ENCODE peak calls at places on chromosomes 13 and 19, in eight cellular contexts. One of them, this sample, is unnamed.

GRCh38 chr13:113742445-113743120 is 16.4 kb upstream of the TMEM255B start:
- DNase-seq in psoas muscle: no peak
- DNase-seq in cardiac muscle cell: no peak
- DNase-seq in mammary epithelial cell: no peak
- DNase-seq in fibroblast of lung: no peak
- DNase-seq in heart left ventricle: no peak
- DNase-seq in heart right ventricle: no peak
- DNase-seq in brain microvascular endothelial cell: no peak
- DNase-seq in this sample: peak

GRCh38 chr13:28805193-28805819 is 14.8 kb upstream of the MTUS2 start:
- DNase-seq in psoas muscle: no peak
- DNase-seq in cardiac muscle cell: peak
- DNase-seq in mammary epithelial cell: no peak
- DNase-seq in fibroblast of lung: no peak
- DNase-seq in heart left ventricle: peak
- DNase-seq in heart right ventricle: peak
- DNase-seq in brain microvascular endothelial cell: no peak
- DNase-seq in this sample: peak

GRCh38 chr19:55340784-55341147 is 1.1 kb downstream of the KMT5C start:
- DNase-seq in psoas muscle: no peak
- DNase-seq in cardiac muscle cell: peak
- DNase-seq in mammary epithelial cell: no peak
- DNase-seq in fibroblast of lung: no peak
- DNase-seq in heart left ventricle: no peak
- DNase-seq in heart right ventricle: no peak
- DNase-seq in brain microvascular endothelial cell: no peak
- DNase-seq in this sample: no peak

GRCh38 chr19:2678043-2678671 is 24.3 kb downstream of the GNG7 start:
- DNase-seq in psoas muscle: no peak
- DNase-seq in cardiac muscle cell: no peak
- DNase-seq in mammary epithelial cell: no peak
- DNase-seq in fibroblast of lung: no peak
- DNase-seq in heart left ventricle: no peak
- DNase-seq in heart right ventricle: no peak
- DNase-seq in brain microvascular endothelial cell: no peak
- DNase-seq in this sample: no peak

GRCh38 chr19:3593156-3593555 is 7.9 kb downstream of the GIPC3 start:
- DNase-seq in psoas muscle: no peak
- DNase-seq in cardiac muscle cell: no peak
- DNase-seq in mammary epithelial cell: no peak
- DNase-seq in fibroblast of lung: no peak
- DNase-seq in heart left ventricle: no peak
- DNase-seq in heart right ventricle: no peak
- DNase-seq in brain microvascular endothelial cell: no peak
- DNase-seq in this sample: no peak

GRCh38 chr13:35791191-35791902 is 314.9 kb upstream of the MAB21L1 start:
- DNase-seq in psoas muscle: no peak
- DNase-seq in cardiac muscle cell: no peak
- DNase-seq in mammary epithelial cell: no peak
- DNase-seq in fibroblast of lung: peak
- DNase-seq in heart left ventricle: no peak
- DNase-seq in heart right ventricle: no peak
- DNase-seq in brain microvascular endothelial cell: no peak
- DNase-seq in this sample: peak

GRCh38 chr13:106033634-106034033 is 501.8 kb downstream of the EFNB2 start:
- DNase-seq in psoas muscle: no peak
- DNase-seq in cardiac muscle cell: no peak
- DNase-seq in mammary epithelial cell: no peak
- DNase-seq in fibroblast of lung: peak
- DNase-seq in heart left ventricle: no peak
- DNase-seq in heart right ventricle: no peak
- DNase-seq in brain microvascular endothelial cell: peak
- DNase-seq in this sample: peak

GRCh38 chr19:48858984-48859710 is 9.3 kb downstream of the PLEKHA4 start:
- DNase-seq in psoas muscle: no peak
- DNase-seq in cardiac muscle cell: no peak
- DNase-seq in mammary epithelial cell: no peak
- DNase-seq in fibroblast of lung: no peak
- DNase-seq in heart left ventricle: no peak
- DNase-seq in heart right ventricle: no peak
- DNase-seq in brain microvascular endothelial cell: no peak
- DNase-seq in this sample: no peak

GRCh38 chr13:66409542-66409941 is 820.6 kb downstream of the PCDH9 start:
- DNase-seq in psoas muscle: no peak
- DNase-seq in cardiac muscle cell: no peak
- DNase-seq in mammary epithelial cell: no peak
- DNase-seq in fibroblast of lung: no peak
- DNase-seq in heart left ventricle: no peak
- DNase-seq in heart right ventricle: no peak
- DNase-seq in brain microvascular endothelial cell: no peak
- DNase-seq in this sample: no peak

GRCh38 chr13:70171151-70171550 is 62.9 kb upstream of the KLHL1 start:
- DNase-seq in psoas muscle: no peak
- DNase-seq in cardiac muscle cell: no peak
- DNase-seq in mammary epithelial cell: peak
- DNase-seq in fibroblast of lung: no peak
- DNase-seq in heart left ventricle: no peak
- DNase-seq in heart right ventricle: no peak
- DNase-seq in brain microvascular endothelial cell: no peak
- DNase-seq in this sample: no peak

GRCh38 chr13:91659583-91660415 is 261.4 kb downstream of the GPC5 start:
- DNase-seq in psoas muscle: no peak
- DNase-seq in cardiac muscle cell: no peak
- DNase-seq in mammary epithelial cell: peak
- DNase-seq in fibroblast of lung: no peak
- DNase-seq in heart left ventricle: no peak
- DNase-seq in heart right ventricle: no peak
- DNase-seq in brain microvascular endothelial cell: no peak
- DNase-seq in this sample: no peak

DNA sequence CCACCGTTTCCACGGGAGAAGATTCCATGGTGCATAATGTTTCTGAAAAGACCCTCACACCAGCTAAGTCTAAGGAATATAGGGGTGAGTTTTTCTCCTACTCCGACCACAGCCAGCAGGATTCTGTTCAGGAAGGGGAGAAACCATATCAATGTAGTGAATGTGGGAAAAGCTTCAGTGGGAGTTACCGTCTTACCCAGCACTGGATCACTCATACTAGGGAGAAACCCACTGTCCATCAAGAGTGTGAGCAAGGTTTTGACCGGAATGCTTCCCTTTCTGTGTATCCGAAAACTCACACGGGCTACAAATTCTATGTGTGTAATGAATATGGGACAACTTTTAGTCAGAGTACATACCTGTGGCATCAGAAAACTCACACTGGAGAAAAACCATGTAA is 19.1 kb downstream of the ZNF473 start:
- DNase-seq in psoas muscle: no peak
- DNase-seq in cardiac muscle cell: no peak
- DNase-seq in mammary epithelial cell: no peak
- DNase-seq in fibroblast of lung: no peak
- DNase-seq in heart left ventricle: no peak
- DNase-seq in heart right ventricle: no peak
- DNase-seq in brain microvascular endothelial cell: no peak
- DNase-seq in this sample: no peak
- H3K4me3 ChIP-seq in psoas muscle: no peak
- H3K4me3 ChIP-seq in cardiac muscle cell: no peak
- H3K4me3 ChIP-seq in mammary epithelial cell: no peak
- H3K4me3 ChIP-seq in fibroblast of lung: no peak
- H3K4me3 ChIP-seq in heart left ventricle: no peak
- H3K4me3 ChIP-seq in heart right ventricle: no peak
- H3K4me3 ChIP-seq in brain microvascular endothelial cell: no peak
- H3K4me3 ChIP-seq in this sample: no peak

DNA sequence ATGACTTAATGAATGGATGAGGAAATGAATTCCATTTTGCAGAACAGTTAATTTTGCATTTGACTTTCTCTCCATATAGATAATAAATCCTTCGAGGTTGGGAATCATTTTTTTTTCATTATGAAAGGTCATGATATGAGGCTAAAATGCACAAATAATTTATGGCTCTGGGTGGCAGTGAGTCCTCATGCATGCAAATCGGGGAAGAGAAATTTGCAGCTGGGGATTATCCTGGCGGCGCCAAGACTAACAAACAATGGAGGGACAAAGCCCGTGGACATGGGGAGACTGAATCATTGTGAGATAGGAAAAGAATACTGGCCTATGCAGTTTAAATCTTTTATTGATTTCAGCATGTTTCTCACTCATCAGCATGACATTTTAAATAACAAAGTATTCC is 102.2 kb downstream of the ERCC5 start:
- DNase-seq in psoas muscle: no peak
- DNase-seq in cardiac muscle cell: no peak
- DNase-seq in mammary epithelial cell: no peak
- DNase-seq in fibroblast of lung: peak
- DNase-seq in heart left ventricle: no peak
- DNase-seq in heart right ventricle: peak
- DNase-seq in brain microvascular endothelial cell: no peak
- DNase-seq in this sample: peak
- TF ChIP-seq CTCF in psoas muscle: no peak
- TF ChIP-seq CTCF in cardiac muscle cell: no peak
- TF ChIP-seq CTCF in mammary epithelial cell: no peak
- TF ChIP-seq CTCF in fibroblast of lung: no peak
- TF ChIP-seq CTCF in heart left ventricle: peak
- TF ChIP-seq CTCF in heart right ventricle: peak
- TF ChIP-seq CTCF in brain microvascular endothelial cell: no peak
- TF ChIP-seq CTCF in this sample: peak

GRCh38 chr19:38004100-38004504 is 97.1 kb downstream of the SIPA1L3 start:
- DNase-seq in psoas muscle: no peak
- DNase-seq in cardiac muscle cell: no peak
- DNase-seq in mammary epithelial cell: no peak
- DNase-seq in fibroblast of lung: no peak
- DNase-seq in heart left ventricle: no peak
- DNase-seq in heart right ventricle: peak
- DNase-seq in brain microvascular endothelial cell: peak
- DNase-seq in this sample: peak
- H3K4me3 ChIP-seq in psoas muscle: peak
- H3K4me3 ChIP-seq in cardiac muscle cell: peak
- H3K4me3 ChIP-seq in mammary epithelial cell: peak
- H3K4me3 ChIP-seq in fibroblast of lung: peak
- H3K4me3 ChIP-seq in heart left ventricle: peak
- H3K4me3 ChIP-seq in heart right ventricle: peak
- H3K4me3 ChIP-seq in brain microvascular endothelial cell: peak
- H3K4me3 ChIP-seq in this sample: peak

GRCh38 chr13:92716749-92717148 is 509.9 kb upstream of the GPC6 start:
- DNase-seq in psoas muscle: no peak
- DNase-seq in cardiac muscle cell: no peak
- DNase-seq in mammary epithelial cell: peak
- DNase-seq in fibroblast of lung: peak
- DNase-seq in heart left ventricle: no peak
- DNase-seq in heart right ventricle: no peak
- DNase-seq in brain microvascular endothelial cell: peak
- DNase-seq in this sample: peak
- TF ChIP-seq CTCF in psoas muscle: no peak
- TF ChIP-seq CTCF in cardiac muscle cell: peak
- TF ChIP-seq CTCF in mammary epithelial cell: peak
- TF ChIP-seq CTCF in fibroblast of lung: peak
- TF ChIP-seq CTCF in heart left ventricle: peak
- TF ChIP-seq CTCF in heart right ventricle: no peak
- TF ChIP-seq CTCF in brain microvascular endothelial cell: peak
- TF ChIP-seq CTCF in this sample: peak

DNA sequence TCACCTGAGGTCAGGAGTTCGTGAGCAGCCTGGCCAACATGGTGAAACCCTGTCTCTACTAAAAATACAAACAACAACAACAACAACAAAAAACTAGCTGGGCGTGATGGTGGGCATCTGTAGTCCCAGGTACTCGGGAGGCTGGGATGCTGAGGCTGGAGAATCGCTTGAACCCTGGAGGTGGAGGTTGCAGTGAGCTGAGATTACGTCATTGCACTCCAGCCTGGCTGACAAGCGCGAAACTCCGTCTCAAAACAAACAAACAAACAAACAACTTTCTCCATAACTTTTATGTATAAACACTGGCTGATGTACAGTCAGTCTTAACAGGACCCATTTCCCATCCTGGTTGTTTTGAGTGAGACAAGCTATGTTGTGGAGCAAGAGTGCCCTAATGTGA is 5.8 kb upstream of the CYP4F8 start:
- DNase-seq in psoas muscle: no peak
- DNase-seq in cardiac muscle cell: no peak
- DNase-seq in mammary epithelial cell: no peak
- DNase-seq in fibroblast of lung: no peak
- DNase-seq in heart left ventricle: no peak
- DNase-seq in heart right ventricle: no peak
- DNase-seq in brain microvascular endothelial cell: no peak
- DNase-seq in this sample: no peak
- H3K4me3 ChIP-seq in psoas muscle: no peak
- H3K4me3 ChIP-seq in cardiac muscle cell: no peak
- H3K4me3 ChIP-seq in mammary epithelial cell: no peak
- H3K4me3 ChIP-seq in fibroblast of lung: no peak
- H3K4me3 ChIP-seq in heart left ventricle: no peak
- H3K4me3 ChIP-seq in heart right ventricle: no peak
- H3K4me3 ChIP-seq in brain microvascular endothelial cell: no peak
- H3K4me3 ChIP-seq in this sample: no peak

This sample was measured in fibroblast of mammary gland.